ENCODE peak calls at places on chromosomes 3 and 15, in seven cellular contexts. J is spleen, H is foreskin fibroblast, A is gastrocnemius medialis, M is HFF-Myc, F is brain microvascular endothelial cell, I is pancreas. X is an unnamed sample.
A peak's percentile ranks its signal among the peaks of the same experiment; 100 is the strongest.

GRCh38 chr3:170322501-170323328 is 34.8 kb upstream of the SKIL start:
- DNase-seq in J (no peak), H (no peak), A (no peak), M (no peak), F (peak; percentile 15), I (no peak), X (no peak)

GRCh38 chr15:83199288-83199687 is 8.3 kb downstream of the HDGFL3 start:
- DNase-seq in J (no peak), H (no peak), A (no peak), M (no peak), F (no peak), I (no peak), X (no peak)

GRCh38 chr3:45884368-45885201 is 1.8 kb upstream of the CCR9 start:
- DNase-seq in J (no peak), H (no peak), A (no peak), M (no peak), F (no peak), I (no peak), X (no peak)

GRCh38 chr3:178971614-178972013 is 100.0 kb downstream of the ZMAT3 start:
- DNase-seq in J (no peak), H (no peak), A (peak; percentile 4), M (no peak), F (no peak), I (no peak), X (no peak)

GRCh38 chr3:111012388-111013248 is 59.0 kb upstream of the NECTIN3 start:
- DNase-seq in J (no peak), H (no peak), A (no peak), M (no peak), F (no peak), I (no peak), X (peak; percentile 4)

GRCh38 chr15:57881972-57882371 is 175.5 kb downstream of the POLR2M start:
- DNase-seq in J (no peak), H (no peak), A (no peak), M (no peak), F (no peak), I (no peak), X (no peak)

GRCh38 chr15:72733941-72734738 is 48.1 kb downstream of the BBS4 start:
- DNase-seq in J (no peak), H (no peak), A (no peak), M (no peak), F (no peak), I (no peak), X (no peak)

GRCh38 chr3:126484662-126485061 is 9.0 kb upstream of the ZXDC start:
- DNase-seq in J (peak; percentile 67), H (no peak), A (no peak), M (no peak), F (no peak), I (no peak), X (no peak)

GRCh38 chr3:56915969-56916586 is 114.3 kb upstream of the ARHGEF3 start:
- DNase-seq in J (peak; percentile 88), H (no peak), A (no peak), M (no peak), F (no peak), I (no peak), X (no peak)

GRCh38 chr3:71194785-71195184 is 388.7 kb downstream of the FOXP1 start:
- DNase-seq in J (no peak), H (no peak), A (no peak), M (no peak), F (no peak), I (no peak), X (no peak)

GRCh38 chr15:41965441-41966413 is 6.6 kb downstream of the EHD4 start:
- DNase-seq in J (peak; percentile 21), H (no peak), A (no peak), M (no peak), F (no peak), I (no peak), X (no peak)

GRCh38 chr3:132784502-132785025 is 62.4 kb upstream of the NPHP3 start:
- DNase-seq in J (no peak), H (no peak), A (no peak), M (no peak), F (no peak), I (no peak), X (peak; percentile 10)

GRCh38 chr3:80788914-80789313 is 972.5 kb downstream of the GBE1 start:
- DNase-seq in J (no peak), H (no peak), A (no peak), M (no peak), F (no peak), I (no peak), X (no peak)

GRCh38 chr3:115784739-115785571 is 161.6 kb downstream of the GAP43 start:
- DNase-seq in J (no peak), H (peak; percentile 97), A (no peak), M (peak; percentile 95), F (peak; percentile 74), I (no peak), X (peak; percentile 75)
- TF ChIP-seq CTCF in J (no peak), H (no peak), A (no peak), M (no peak), F (no peak), I (no peak), X (no peak)

DNA sequence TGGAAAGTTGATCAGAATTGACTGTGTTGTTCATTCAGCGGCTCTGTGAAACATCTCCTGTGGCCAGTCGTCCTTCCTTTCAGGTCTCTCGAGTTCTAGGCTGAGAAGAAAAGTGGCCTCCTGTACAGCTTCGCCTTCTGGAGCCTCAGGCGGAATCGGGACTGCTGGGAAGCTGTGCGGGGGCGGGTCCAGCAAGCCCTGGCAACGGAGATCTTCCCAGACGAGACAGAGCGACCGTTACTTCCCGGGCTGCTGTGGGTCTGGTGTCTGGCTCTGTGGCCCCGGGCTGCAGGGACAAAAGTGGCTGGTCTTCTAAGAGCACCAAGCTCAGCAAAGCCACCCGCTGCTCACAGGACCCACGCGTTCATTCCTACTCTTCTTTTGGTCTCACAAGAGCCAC is 88.6 kb upstream of the CACNA2D3 start:
- DNase-seq in J (no peak), H (no peak), A (no peak), M (no peak), F (no peak), I (no peak), X (no peak)
- H3K4me3 ChIP-seq in J (no peak overlapping the region), H (no peak overlapping the region), A (no peak overlapping the region), M (no peak overlapping the region), F (no peak overlapping the region), I (no peak overlapping the region), X (no peak overlapping the region)

GRCh38 chr3:72892870-72893269 is 5.0 kb downstream of the GXYLT2 start:
- DNase-seq in J (no peak), H (no peak), A (no peak), M (no peak), F (no peak), I (no peak), X (peak; percentile 18)
- TF ChIP-seq CTCF in J (no peak), H (peak; percentile 20), A (no peak), M (peak; percentile 65), F (peak; percentile 61), I (no peak), X (peak; percentile 33)

DNA sequence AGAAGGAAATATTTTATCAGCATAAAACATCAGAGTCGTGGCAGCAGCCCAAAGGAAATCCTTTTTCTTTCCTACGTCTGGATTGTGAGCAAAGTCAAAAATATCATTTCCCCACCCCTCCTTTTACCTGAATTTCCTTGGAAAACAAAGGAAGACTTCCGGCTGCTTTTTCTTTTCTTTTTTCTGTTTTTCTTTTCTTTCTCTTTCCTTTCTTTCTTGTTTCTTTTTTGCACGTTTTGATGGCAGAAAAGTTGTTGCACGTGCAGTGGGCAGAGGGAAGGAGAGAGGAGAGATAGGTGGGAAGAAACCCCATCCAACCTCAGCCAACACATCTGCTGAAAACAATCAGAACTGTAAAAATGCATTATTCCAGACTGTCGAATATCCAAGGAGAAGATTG is 544 bp upstream of the MYO1E start:
- DNase-seq in J (no peak), H (no peak), A (no peak), M (no peak), F (no peak), I (no peak), X (no peak)
- H3K4me3 ChIP-seq in J (peak overlapping the region; percentile 77), H (peak overlapping the region; percentile 84), A (peak overlapping the region; percentile 76), M (peak overlapping the region; percentile 93), F (peak overlapping the region; percentile 85), I (peak overlapping the region; percentile 94), X (peak overlapping the region; percentile 88)

GRCh38 chr15:38705421-38706219 is 141.0 kb upstream of the RASGRP1 start:
- DNase-seq in J (no peak), H (peak; percentile 6), A (no peak), M (no peak), F (no peak), I (no peak), X (no peak)
- TF ChIP-seq CTCF in J (no peak), H (no peak), A (no peak), M (no peak), F (no peak), I (no peak), X (no peak)

GRCh38 chr15:95326689-95327525 is 1003.6 kb upstream of the NR2F2 start:
- DNase-seq in J (peak; percentile 77), H (no peak), A (no peak), M (no peak), F (no peak), I (peak; percentile 55), X (no peak)
- H3K4me3 ChIP-seq in J (peak overlapping the region; percentile 13), H (peak overlapping the region; percentile 46), A (peak overlapping the region; percentile 42), M (peak overlapping the region; percentile 38), F (peak overlapping the region; percentile 62), I (no peak overlapping the region), X (peak overlapping the region; percentile 53)

GRCh38 chr3:21449738-21450137 is 301.3 kb downstream of the ZNF385D start:
- DNase-seq in J (no peak), H (no peak), A (no peak), M (no peak), F (no peak), I (no peak), X (no peak)
- TF ChIP-seq CTCF in J (no peak), H (no peak), A (no peak), M (no peak), F (no peak), I (no peak), X (no peak)

GRCh38 chr3:55477306-55478010 is 9.6 kb downstream of the WNT5A start:
- DNase-seq in J (no peak), H (peak; percentile 64), A (no peak), M (no peak), F (no peak), I (no peak), X (no peak)
- H3K4me3 ChIP-seq in J (no peak overlapping the region), H (peak overlapping the region; percentile 86), A (no peak overlapping the region), M (peak overlapping the region; percentile 88), F (peak overlapping the region; percentile 90), I (no peak overlapping the region), X (no peak overlapping the region)